ENCODE peak calls at places on chromosome 4, in four cellular contexts. U, H, K and G are unnamed samples.

GRCh38 chr4:169256101-169256612 is 14.6 kb downstream of the SH3RF1 start:
- DNase-seq in U (no peak), H (no peak), K (no peak), G (no peak)

GRCh38 chr4:160026720-160027119 is 923.8 kb downstream of the RAPGEF2 start:
- DNase-seq in U (no peak), H (no peak), K (no peak), G (no peak)

GRCh38 chr4:184163813-184164212 is 53.9 kb downstream of the ENPP6 start:
- DNase-seq in U (no peak), H (peak), K (peak), G (peak)

GRCh38 chr4:185235480-185236154 is 26.2 kb downstream of the SNX25 start:
- DNase-seq in U (no peak), H (no peak), K (no peak), G (no peak)

GRCh38 chr4:114225462-114225861 is 246.0 kb upstream of the ARSJ start:
- DNase-seq in U (no peak), H (no peak), K (no peak), G (no peak)

GRCh38 chr4:157911662-157912061 is 261.2 kb downstream of the GASK1B start:
- DNase-seq in U (no peak), H (no peak), K (no peak), G (no peak)

GRCh38 chr4:162116085-162116784 is 47.6 kb downstream of the FSTL5 start:
- DNase-seq in U (no peak), H (no peak), K (no peak), G (no peak)

GRCh38 chr4:8155660-8156421 is 2.8 kb downstream of the ABLIM2 start:
- DNase-seq in U (no peak), H (no peak), K (peak), G (no peak)

GRCh38 chr4:155822572-155822971 is 43.5 kb downstream of the ASIC5 start:
- DNase-seq in U (no peak), H (no peak), K (no peak), G (no peak)

GRCh38 chr4:147103403-147103946 is 157.8 kb upstream of the TTC29 start:
- DNase-seq in U (no peak), H (no peak), K (peak), G (no peak)

GRCh38 chr4:3879681-3880594 is 113.8 kb downstream of the ADRA2C start:
- DNase-seq in U (no peak), H (no peak), K (peak), G (no peak)

GRCh38 chr4:62495039-62495438 is 1294.9 kb downstream of the ADGRL3 start:
- DNase-seq in U (no peak), H (no peak), K (no peak), G (no peak)

GRCh38 chr4:30716671-30717207 is 3.4 kb upstream of the PCDH7 start:
- DNase-seq in U (no peak), H (no peak), K (no peak), G (no peak)

GRCh38 chr4:113157086-113157857 is 107.8 kb downstream of the ANK2 start:
- DNase-seq in U (no peak), H (no peak), K (no peak), G (no peak)

GRCh38 chr4:4182835-4183568 is 43.7 kb downstream of the OTOP1 start:
- DNase-seq in U (no peak), H (no peak), K (no peak), G (no peak)